ENCODE peak calls at places on chromosomes 11 and 22, in six cellular contexts. Z, E, R, G, F and B are unnamed samples.

GRCh38 chr11:128694618-128695481 is 978 bp downstream of the FLI1 start:
- DNase-seq in Z (peak; percentile 78), F (no peak), G (peak; percentile 42), E (peak; percentile 57), R (no peak), B (no peak)

GRCh38 chr11:73376168-73376802 is at the start of gene RELT:
- DNase-seq in E (peak; percentile 91), F (peak; percentile 88), R (peak; percentile 78), Z (peak; percentile 95), G (peak; percentile 85), B (peak; percentile 89)

GRCh38 chr11:121488641-121489040 is 35.9 kb upstream of the SORL1-AS1 start:
- DNase-seq in E (no peak), R (no peak), G (no peak), F (no peak), Z (no peak), B (no peak)

GRCh38 chr11:28393348-28393747 is 285.2 kb downstream of the METTL15 start:
- DNase-seq in F (no peak), G (no peak), E (no peak), Z (no peak), R (no peak), B (no peak)

GRCh38 chr11:129590030-129590752 is 214.5 kb downstream of the BARX2 start:
- DNase-seq in E (no peak), R (no peak), Z (no peak), G (no peak), F (no peak), B (no peak)

GRCh38 chr11:118886681-118887111 is 3.0 kb downstream of the CXCR5 start:
- DNase-seq in F (no peak), E (no peak), G (no peak), R (no peak), Z (no peak), B (no peak)

GRCh38 chr22:48797731-48798130 is 1029.9 kb downstream of the BRD1 start:
- DNase-seq in G (no peak), Z (no peak), E (no peak), F (no peak), R (no peak), B (no peak)

GRCh38 chr11:75793966-75794365 is 21.0 kb upstream of the UVRAG start:
- DNase-seq in F (no peak), E (no peak), R (no peak), Z (no peak), G (no peak), B (no peak)

GRCh38 chr11:12430912-12431311 is 53.5 kb downstream of the PARVA start:
- DNase-seq in F (no peak), G (peak; percentile 96), R (no peak), Z (no peak), E (peak; percentile 81), B (peak; percentile 87)

GRCh38 chr11:30585067-30585891 is 874 bp downstream of the MPPED2 start:
- DNase-seq in Z (peak; percentile 64), F (no peak), E (peak; percentile 25), G (no peak), R (no peak), B (no peak)

GRCh38 chr22:17268501-17269223 is 49.4 kb upstream of the ADA2 start:
- DNase-seq in F (no peak), Z (no peak), E (no peak), G (no peak), R (no peak), B (no peak)

GRCh38 chr11:61815790-61816735 is 740 bp downstream of the FADS1 start:
- DNase-seq in E (peak; percentile 74), R (no peak), G (peak; percentile 58), F (no peak), Z (peak; percentile 84), B (peak; percentile 80)

GRCh38 chr11:65630215-65630614 is 7.7 kb upstream of the SIPA1 start:
- DNase-seq in Z (no peak), F (no peak), G (no peak), E (no peak), R (no peak), B (no peak)

GRCh38 chr11:1008001-1008400 is 28.5 kb downstream of the MUC6 start:
- DNase-seq in F (no peak), G (no peak), R (no peak), E (no peak), Z (no peak), B (no peak)

GRCh38 chr11:66488957-66489356 is 8.7 kb downstream of the DPP3 start:
- DNase-seq in G (no peak), E (no peak), F (no peak), Z (no peak), R (no peak), B (no peak)

GRCh38 chr11:108965602-108966001 is 300.7 kb downstream of the DDX10 start:
- DNase-seq in F (no peak), E (no peak), G (peak; percentile 68), R (no peak), Z (no peak), B (peak; percentile 96)

GRCh38 chr11:35029979-35030378 is 109.0 kb upstream of the CD44 start:
- DNase-seq in F (no peak), Z (no peak), E (no peak), R (no peak), G (peak; percentile 72), B (peak; percentile 88)

GRCh38 chr22:42887114-42887513 is 30.0 kb upstream of the ARFGAP3 start:
- DNase-seq in Z (no peak), E (no peak), G (no peak), R (no peak), F (no peak), B (no peak)